ENCODE peak calls at places on chromosomes 16 and 17, in seven cellular contexts. P is CD8-positive, alpha-beta memory T cell; K is cardiac muscle cell; B is MM.1S; M is CD8-positive, alpha-beta T cell; F is mammary epithelial cell; N is body of pancreas. C is an unnamed sample.

GRCh38 chr17:41547921-41548843 is 20.1 kb upstream of the KRT19 start:
- DNase-seq in P (no peak), K (no peak), B (no peak), M (no peak), F (peak; percentile 99), N (peak; percentile 46), C (no peak)

GRCh38 chr17:43224146-43224705 is 4.2 kb downstream of the CCDC200 start:
- DNase-seq in P (no peak), K (no peak), B (no peak), M (no peak), F (no peak), N (no peak), C (peak; percentile 4)

GRCh38 chr17:75835315-75835987 is 8.8 kb downstream of the UNC13D start:
- DNase-seq in P (no peak), K (no peak), B (no peak), M (peak; percentile 15), F (no peak), N (peak; percentile 5), C (no peak)

GRCh38 chr16:56815721-56816120 is 49.3 kb upstream of the SLC12A3 start:
- DNase-seq in P (no peak), K (no peak), B (no peak), M (no peak), F (no peak), N (peak; percentile 26), C (no peak)

GRCh38 chr17:78101542-78101941 is 27.0 kb downstream of the TMC6 start:
- DNase-seq in P (no peak), K (no peak), B (no peak), M (no peak), F (no peak), N (no peak), C (no peak)

GRCh38 chr17:1580979-1581676 is 18.5 kb upstream of the PITPNA start:
- DNase-seq in P (no peak), K (no peak), B (no peak), M (no peak), F (no peak), N (peak; percentile 87), C (no peak)

GRCh38 chr16:8936421-8936820 is 27.3 kb downstream of the USP7 start:
- DNase-seq in P (peak; percentile 49), K (no peak), B (peak; percentile 72), M (peak; percentile 82), F (peak; percentile 74), N (peak; percentile 62), C (peak; percentile 85)

GRCh38 chr17:27414271-27414670 is 42.0 kb upstream of the KSR1 start:
- DNase-seq in P (no peak), K (no peak), B (no peak), M (no peak), F (no peak), N (no peak), C (no peak)

GRCh38 chr16:82945420-82946096 is 318.8 kb downstream of the CDH13 start:
- DNase-seq in P (no peak), K (no peak), B (no peak), M (peak; percentile 24), F (no peak), N (no peak), C (no peak)

GRCh38 chr16:74793571-74793970 is 19.0 kb upstream of the FA2H start:
- DNase-seq in P (no peak), K (no peak), B (no peak), M (no peak), F (peak; percentile 17), N (no peak), C (no peak)

GRCh38 chr16:80947708-80948615 is 58.7 kb downstream of the CMC2 start:
- DNase-seq in P (no peak), K (no peak), B (no peak), M (no peak), F (peak; percentile 16), N (no peak), C (no peak)

GRCh38 chr16:22296225-22297113 is 740 bp upstream of the POLR3E start:
- DNase-seq in P (no peak), K (no peak), B (peak; percentile 24), M (no peak), F (no peak), N (peak; percentile 52), C (peak; percentile 58)

GRCh38 chr16:67565470-67566100 is 3.3 kb downstream of the CTCF start:
- DNase-seq in P (no peak), K (no peak), B (peak; percentile 35), M (no peak), F (no peak), N (no peak), C (peak; percentile 92)
- H3K27ac ChIP-seq in P (no peak overlapping the region), K (no peak overlapping the region), B (peak overlapping the region; percentile 100), M (no peak overlapping the region), F (no peak overlapping the region), N (no peak overlapping the region), C (peak overlapping the region; percentile 87)

GRCh38 chr17:73342057-73342522 is 30.3 kb upstream of the CDC42EP4 start:
- DNase-seq in P (no peak), K (peak; percentile 35), B (no peak), M (no peak), F (peak; percentile 96), N (peak; percentile 70), C (no peak)

GRCh38 chr17:73342549-73343167 is 30.9 kb upstream of the CDC42EP4 start:
- DNase-seq in P (no peak), K (no peak), B (no peak), M (no peak), F (peak; percentile 55), N (no peak), C (no peak)

GRCh38 chr17:73340093-73340596 is 28.3 kb upstream of the CDC42EP4 start:
- DNase-seq in P (no peak), K (no peak), B (no peak), M (no peak), F (peak; percentile 100), N (no peak), C (no peak)

GRCh38 chr17:73343168-73343634 is 31.4 kb upstream of the CDC42EP4 start:
- DNase-seq in P (no peak), K (peak; percentile 53), B (no peak), M (no peak), F (peak; percentile 64), N (peak; percentile 50), C (no peak)

GRCh38 chr17:73341350-73342056 is 29.7 kb upstream of the CDC42EP4 start:
- DNase-seq in P (no peak), K (no peak), B (no peak), M (no peak), F (no peak), N (peak; percentile 45), C (no peak)
- H3K27ac ChIP-seq in P (no peak overlapping the region), K (no peak overlapping the region), B (no peak overlapping the region), M (no peak overlapping the region), F (peak overlapping the region; percentile 96), N (peak overlapping the region; percentile 21), C (no peak overlapping the region)

DNA sequence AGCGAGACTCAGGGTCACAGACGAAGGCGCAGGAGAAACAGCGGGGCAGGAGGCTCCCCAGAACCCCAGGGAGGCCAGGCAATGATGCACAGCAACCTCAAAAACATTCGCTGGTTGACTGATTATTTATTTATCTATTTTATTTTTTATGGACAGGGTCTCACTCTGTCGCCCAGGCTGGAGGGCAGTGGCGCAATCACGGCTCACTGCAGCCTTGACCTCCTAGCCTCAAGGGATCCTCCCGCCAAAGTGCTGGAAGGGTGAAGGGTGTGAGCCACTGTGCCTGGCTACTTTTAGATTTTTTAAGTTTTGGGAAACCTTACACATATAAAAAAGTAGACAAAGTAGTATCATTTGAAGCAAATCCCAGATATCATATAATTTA is 83.5 kb downstream of the ZNF778 start:
- DNase-seq in P (no peak), K (no peak), B (no peak), M (no peak), F (no peak), N (no peak), C (no peak)
- H3K27ac ChIP-seq in P (no peak overlapping the region), K (peak overlapping the region; percentile 4), B (no peak overlapping the region), M (no peak overlapping the region), F (peak overlapping the region; percentile 26), N (peak overlapping the region; percentile 32), C (no peak overlapping the region)

GRCh38 chr17:76929572-76929971 is 61.4 kb downstream of the MGAT5B start:
- DNase-seq in P (no peak), K (no peak), B (no peak), M (no peak), F (no peak), N (no peak), C (no peak)
- H3K27ac ChIP-seq in P (no peak overlapping the region), K (no peak overlapping the region), B (no peak overlapping the region), M (no peak overlapping the region), F (no peak overlapping the region), N (no peak overlapping the region), C (no peak overlapping the region)

C was measured in Karpas-422.